ENCODE peak calls at places on chromosomes 3 and 15, in nine cellular contexts. R is frontal cortex; T is activated T-helper 1 cell treated with anti-CD3 and anti-CD28 coated beads, Interleukin-12 subunit alpha, Interleukin-12 subunit beta, Interleukin-2, Interleukin-4 antibody, amounts not matched to agents 30 ng/mL and 10 ng/mL and 1 ng/mL, durations not matched to agents 14 hours and 24 hours and 36 hours; K is SK-N-SH; N is NT2/D1; O is SHP77; W is fibroblast of gingiva; V is AG04450; Y is EH. H is an unnamed sample.

GRCh38 chr3:46114324-46114988 is 87.2 kb upstream of the XCR1 start:
- DNase-seq in R (no peak), T (no peak), K (no peak), N (no peak), O (no peak), W (peak; percentile 92), V (no peak), Y (peak; percentile 92), H (peak; percentile 5)

GRCh38 chr15:65368300-65368617 is 9.5 kb downstream of the IGDCC3 start:
- DNase-seq in R (no peak), T (no peak), K (peak; percentile 64), N (peak; percentile 94), O (no peak), W (no peak), V (no peak), Y (no peak), H (no peak)

GRCh38 chr15:85044251-85044853 is 62.7 kb downstream of the PDE8A start:
- DNase-seq in R (no peak), T (no peak), K (peak; percentile 39), N (peak; percentile 57), O (no peak), W (peak; percentile 62), V (peak; percentile 37), Y (peak; percentile 75), H (peak; percentile 35)

GRCh38 chr3:150933473-150934008 is 28.3 kb upstream of the MINDY4B start:
- DNase-seq in R (no peak), T (no peak), K (no peak), N (no peak), O (no peak), W (no peak), V (no peak), Y (no peak), H (no peak)

GRCh38 chr3:114480442-114480841 is 186.6 kb downstream of the TIGIT start:
- DNase-seq in R (no peak), T (no peak), K (no peak), N (no peak), O (no peak), W (peak; percentile 60), V (peak; percentile 29), Y (no peak), H (no peak)

GRCh38 chr15:65248506-65248905 is 37.2 kb upstream of the CILP start:
- DNase-seq in R (no peak), T (no peak), K (no peak), N (peak; percentile 43), O (no peak), W (no peak), V (no peak), Y (no peak), H (no peak)

GRCh38 chr3:127786358-127787070 is 35.8 kb downstream of the MGLL start:
- DNase-seq in R (peak; percentile 30), T (no peak), K (peak; percentile 89), N (no peak), O (peak; percentile 34), W (peak; percentile 85), V (peak; percentile 43), Y (peak; percentile 70), H (no peak)

GRCh38 chr3:136018876-136019275 is 53.3 kb downstream of the PPP2R3A start:
- DNase-seq in R (no peak), T (no peak), K (no peak), N (no peak), O (no peak), W (peak; percentile 21), V (no peak), Y (peak; percentile 69), H (no peak)

GRCh38 chr15:39132071-39132470 is 448.8 kb upstream of the THBS1 start:
- DNase-seq in R (no peak), T (no peak), K (no peak), N (no peak), O (no peak), W (no peak), V (no peak), Y (no peak), H (no peak)

GRCh38 chr3:119524931-119525662 is 26.8 kb downstream of the TIMMDC1 start:
- DNase-seq in R (no peak), T (no peak), K (peak; percentile 11), N (no peak), O (no peak), W (no peak), V (no peak), Y (peak; percentile 25), H (no peak)

GRCh38 chr3:170689218-170689874 is 103.5 kb upstream of the SLC7A14 start:
- DNase-seq in R (no peak), T (no peak), K (peak; percentile 4), N (peak; percentile 74), O (no peak), W (peak; percentile 92), V (peak; percentile 68), Y (peak; percentile 99), H (no peak)

GRCh38 chr3:34876997-34877396 is 762.3 kb upstream of the ARPP21 start:
- DNase-seq in R (no peak), T (no peak), K (no peak), N (no peak), O (no peak), W (no peak), V (no peak), Y (no peak), H (no peak)

GRCh38 chr3:132448211-132448961 is 31.1 kb downstream of the DNAJC13 start:
- DNase-seq in R (no peak), T (no peak), K (no peak), N (no peak), O (no peak), W (peak; percentile 41), V (no peak), Y (peak; percentile 88), H (no peak)

GRCh38 chr3:159322322-159322939 is 520.6 kb downstream of the MFSD1 start:
- DNase-seq in R (no peak), T (no peak), K (peak; percentile 10), N (peak; percentile 39), O (peak; percentile 23), W (no peak), V (no peak), Y (peak; percentile 46), H (peak; percentile 20)

GRCh38 chr3:140252812-140253656 is 318.0 kb downstream of the CLSTN2 start:
- DNase-seq in R (no peak), T (no peak), K (no peak), N (no peak), O (no peak), W (no peak), V (no peak), Y (no peak), H (no peak)

GRCh38 chr3:131535131-131535530 is 32.4 kb upstream of the MRPL3 start:
- DNase-seq in R (no peak), T (no peak), K (no peak), N (no peak), O (no peak), W (peak; percentile 79), V (no peak), Y (peak; percentile 83), H (no peak)

GRCh38 chr15:56906766-56907165 is 11.7 kb upstream of the TCF12 start:
- DNase-seq in R (no peak), T (no peak), K (no peak), N (no peak), O (no peak), W (no peak), V (no peak), Y (no peak), H (no peak)

GRCh38 chr3:76990606-76991005 is 49.3 kb upstream of the ROBO2 start:
- DNase-seq in R (no peak), T (no peak), K (no peak), N (no peak), O (no peak), W (no peak), V (no peak), Y (no peak), H (no peak)

GRCh38 chr3:173045770-173046382 is 95.2 kb downstream of the SPATA16 start:
- DNase-seq in R (no peak), T (no peak), K (no peak), N (no peak), O (no peak), W (no peak), V (no peak), Y (peak; percentile 7), H (no peak)

GRCh38 chr3:138768126-138768525 is 66.6 kb downstream of the PIK3CB start:
- DNase-seq in R (no peak), T (no peak), K (no peak), N (peak; percentile 16), O (no peak), W (no peak), V (no peak), Y (no peak), H (peak; percentile 7)

GRCh38 chr3:12318758-12319621 is 30.1 kb downstream of the PPARG start:
- DNase-seq in R (no peak), T (no peak), K (no peak), N (no peak), O (no peak), W (no peak), V (no peak), Y (no peak), H (no peak)

GRCh38 chr3:46417841-46418611 is 11.0 kb downstream of the CCRL2 start:
- DNase-seq in R (no peak), T (no peak), K (no peak), N (peak; percentile 13), O (no peak), W (no peak), V (no peak), Y (no peak), H (no peak)

GRCh38 chr3:16906679-16907078 is 21.9 kb downstream of the PLCL2 start:
- DNase-seq in R (no peak), T (no peak), K (no peak), N (no peak), O (no peak), W (peak; percentile 68), V (no peak), Y (peak; percentile 56), H (no peak)

GRCh38 chr3:39287216-39287858 is 7.5 kb upstream of the CX3CR1 start:
- DNase-seq in R (no peak), T (no peak), K (no peak), N (no peak), O (peak; percentile 85), W (no peak), V (no peak), Y (no peak), H (no peak)

GRCh38 chr15:66842710-66843441 is 140.8 kb downstream of the SMAD6 start:
- DNase-seq in R (peak; percentile 35), T (no peak), K (peak; percentile 83), N (no peak), O (no peak), W (peak; percentile 82), V (no peak), Y (peak; percentile 89), H (no peak)

GRCh38 chr3:45026957-45027356 is 854 bp downstream of the CLEC3B start:
- DNase-seq in R (no peak), T (no peak), K (no peak), N (peak; percentile 39), O (no peak), W (peak; percentile 92), V (no peak), Y (peak; percentile 82), H (no peak)

GRCh38 chr15:66565731-66566130 is at the start of gene LCTL:
- DNase-seq in R (peak; percentile 13), T (no peak), K (no peak), N (peak; percentile 57), O (no peak), W (no peak), V (peak; percentile 30), Y (peak; percentile 47), H (peak; percentile 54)

GRCh38 chr3:129442947-129443346 is 2.9 kb downstream of the IFT122 start:
- DNase-seq in R (no peak), T (no peak), K (no peak), N (no peak), O (no peak), W (no peak), V (no peak), Y (no peak), H (no peak)

GRCh38 chr3:31544634-31545033 is 11.9 kb downstream of the STT3B start:
- DNase-seq in R (no peak), T (no peak), K (no peak), N (no peak), O (no peak), W (peak; percentile 65), V (no peak), Y (no peak), H (no peak)

GRCh38 chr3:43180027-43180426 is 74.1 kb upstream of the POMGNT2 start:
- DNase-seq in R (no peak), T (peak; percentile 48), K (no peak), N (no peak), O (no peak), W (peak; percentile 71), V (peak; percentile 73), Y (peak; percentile 95), H (no peak)

GRCh38 chr3:10432156-10432845 is 73.1 kb downstream of the ATP2B2 start:
- DNase-seq in R (no peak), T (no peak), K (peak; percentile 83), N (no peak), O (no peak), W (no peak), V (no peak), Y (no peak), H (no peak)